ENCODE peak calls at places on chromosome 1, in seven cellular contexts. One of them, this sample, is unnamed. For H3K4me1, the result is how much of the 10 kb centered on the place peaks cover.

GRCh38 chr1:160707171-160708109 is 4.2 kb downstream of the CD48 start:
- DNase-seq in heart left ventricle: no peak
- DNase-seq in mesenchymal stem cell: no peak
- DNase-seq in IMR-90: no peak
- DNase-seq in right cardiac atrium: no peak
- DNase-seq in GM23338: no peak
- DNase-seq in left ventricle myocardium inferior: no peak
- DNase-seq in this sample: peak

GRCh38 chr1:233432916-233433315 is 105.4 kb downstream of the MAP3K21 start:
- DNase-seq in GM23338: no peak
- DNase-seq in right cardiac atrium: no peak
- DNase-seq in left ventricle myocardium inferior: no peak
- DNase-seq in IMR-90: no peak
- DNase-seq in heart left ventricle: no peak
- DNase-seq in mesenchymal stem cell: no peak
- DNase-seq in this sample: no peak

GRCh38 chr1:159800177-159800935 is 1.8 kb upstream of the FCRL6 start:
- DNase-seq in right cardiac atrium: no peak
- DNase-seq in GM23338: no peak
- DNase-seq in heart left ventricle: no peak
- DNase-seq in IMR-90: no peak
- DNase-seq in left ventricle myocardium inferior: no peak
- DNase-seq in mesenchymal stem cell: no peak
- DNase-seq in this sample: no peak

GRCh38 chr1:228445867-228446584 is 29.4 kb upstream of the TRIM17 start:
- DNase-seq in heart left ventricle: peak
- DNase-seq in mesenchymal stem cell: peak
- DNase-seq in IMR-90: peak
- DNase-seq in left ventricle myocardium inferior: no peak
- DNase-seq in right cardiac atrium: peak
- DNase-seq in GM23338: peak
- DNase-seq in this sample: peak

GRCh38 chr1:240672132-240672811 is 60.3 kb upstream of the GREM2 start:
- DNase-seq in mesenchymal stem cell: peak
- DNase-seq in right cardiac atrium: no peak
- DNase-seq in IMR-90: peak
- DNase-seq in left ventricle myocardium inferior: no peak
- DNase-seq in heart left ventricle: no peak
- DNase-seq in GM23338: no peak
- DNase-seq in this sample: no peak

GRCh38 chr1:204974326-204974725 is 68.7 kb upstream of the CNTN2 start:
- DNase-seq in mesenchymal stem cell: no peak
- DNase-seq in right cardiac atrium: no peak
- DNase-seq in GM23338: peak
- DNase-seq in IMR-90: no peak
- DNase-seq in heart left ventricle: no peak
- DNase-seq in left ventricle myocardium inferior: no peak
- DNase-seq in this sample: no peak

GRCh38 chr1:223143760-223144248 is 756 bp upstream of the TLR5 start:
- DNase-seq in mesenchymal stem cell: no peak
- DNase-seq in GM23338: no peak
- DNase-seq in left ventricle myocardium inferior: peak
- DNase-seq in right cardiac atrium: peak
- DNase-seq in heart left ventricle: no peak
- DNase-seq in IMR-90: no peak
- DNase-seq in this sample: peak

GRCh38 chr1:226569879-226570547 is 21.4 kb downstream of the STUM start:
- DNase-seq in heart left ventricle: no peak
- DNase-seq in mesenchymal stem cell: peak
- DNase-seq in left ventricle myocardium inferior: no peak
- DNase-seq in IMR-90: no peak
- DNase-seq in GM23338: peak
- DNase-seq in right cardiac atrium: no peak
- DNase-seq in this sample: no peak

GRCh38 chr1:232678185-232678886 is 48.4 kb upstream of the SIPA1L2 start:
- DNase-seq in IMR-90: peak
- DNase-seq in right cardiac atrium: no peak
- DNase-seq in heart left ventricle: no peak
- DNase-seq in mesenchymal stem cell: no peak
- DNase-seq in GM23338: no peak
- DNase-seq in left ventricle myocardium inferior: no peak
- DNase-seq in this sample: no peak

GRCh38 chr1:202411421-202411820 is 62.9 kb downstream of the PPP1R12B start:
- DNase-seq in mesenchymal stem cell: no peak
- DNase-seq in IMR-90: no peak
- DNase-seq in right cardiac atrium: no peak
- DNase-seq in left ventricle myocardium inferior: no peak
- DNase-seq in GM23338: peak
- DNase-seq in heart left ventricle: no peak
- DNase-seq in this sample: no peak

GRCh38 chr1:246416261-246416660 is 90.8 kb downstream of the SMYD3 start:
- DNase-seq in IMR-90: no peak
- DNase-seq in heart left ventricle: no peak
- DNase-seq in mesenchymal stem cell: no peak
- DNase-seq in right cardiac atrium: no peak
- DNase-seq in GM23338: no peak
- DNase-seq in left ventricle myocardium inferior: no peak
- DNase-seq in this sample: no peak

GRCh38 chr1:197685785-197686184 is 89.5 kb downstream of the DENND1B start:
- DNase-seq in IMR-90: peak
- DNase-seq in mesenchymal stem cell: no peak
- DNase-seq in GM23338: no peak
- DNase-seq in heart left ventricle: no peak
- DNase-seq in left ventricle myocardium inferior: no peak
- DNase-seq in right cardiac atrium: no peak
- DNase-seq in this sample: no peak

GRCh38 chr1:57966340-57966739 is 542.5 kb upstream of the DAB1 start:
- DNase-seq in left ventricle myocardium inferior: no peak
- DNase-seq in right cardiac atrium: no peak
- DNase-seq in GM23338: peak
- DNase-seq in IMR-90: no peak
- DNase-seq in mesenchymal stem cell: no peak
- DNase-seq in heart left ventricle: no peak
- DNase-seq in this sample: no peak

GRCh38 chr1:209988706-209989105 is 50.7 kb downstream of the SYT14 start:
- DNase-seq in heart left ventricle: no peak
- DNase-seq in left ventricle myocardium inferior: no peak
- DNase-seq in right cardiac atrium: no peak
- DNase-seq in IMR-90: no peak
- DNase-seq in GM23338: no peak
- DNase-seq in mesenchymal stem cell: no peak
- DNase-seq in this sample: no peak

GRCh38 chr1:3219005-3219724 is 150.2 kb downstream of the PRDM16 start:
- DNase-seq in GM23338: no peak
- DNase-seq in mesenchymal stem cell: no peak
- DNase-seq in IMR-90: no peak
- DNase-seq in right cardiac atrium: peak
- DNase-seq in heart left ventricle: peak
- DNase-seq in left ventricle myocardium inferior: peak
- DNase-seq in this sample: no peak

GRCh38 chr1:119968068-119968492 is 71.8 kb upstream of the ADAM30 start:
- DNase-seq in IMR-90: peak
- DNase-seq in GM23338: peak
- DNase-seq in left ventricle myocardium inferior: peak
- DNase-seq in heart left ventricle: peak
- DNase-seq in right cardiac atrium: peak
- DNase-seq in mesenchymal stem cell: peak
- DNase-seq in this sample: peak

GRCh38 chr1:164662955-164663354 is 104.0 kb downstream of the PBX1 start:
- DNase-seq in left ventricle myocardium inferior: no peak
- DNase-seq in heart left ventricle: no peak
- DNase-seq in IMR-90: no peak
- DNase-seq in mesenchymal stem cell: no peak
- DNase-seq in GM23338: no peak
- DNase-seq in right cardiac atrium: no peak
- DNase-seq in this sample: no peak

GRCh38 chr1:180117764-180118116 is 36.9 kb upstream of the QSOX1 start:
- DNase-seq in mesenchymal stem cell: peak
- DNase-seq in left ventricle myocardium inferior: no peak
- DNase-seq in IMR-90: peak
- DNase-seq in heart left ventricle: no peak
- DNase-seq in GM23338: no peak
- DNase-seq in right cardiac atrium: peak
- DNase-seq in this sample: no peak

GRCh38 chr1:207389728-207390464 is 64.2 kb upstream of the CR2 start:
- DNase-seq in GM23338: no peak
- DNase-seq in IMR-90: peak
- DNase-seq in heart left ventricle: no peak
- DNase-seq in right cardiac atrium: no peak
- DNase-seq in mesenchymal stem cell: peak
- DNase-seq in left ventricle myocardium inferior: no peak
- DNase-seq in this sample: no peak

GRCh38 chr1:186750250-186750649 is 70.0 kb upstream of the PTGS2 start:
- DNase-seq in GM23338: no peak
- DNase-seq in right cardiac atrium: no peak
- DNase-seq in mesenchymal stem cell: peak
- DNase-seq in heart left ventricle: no peak
- DNase-seq in IMR-90: no peak
- DNase-seq in left ventricle myocardium inferior: no peak
- DNase-seq in this sample: no peak

GRCh38 chr1:242454262-242455051 is 70.0 kb downstream of the PLD5 start:
- DNase-seq in heart left ventricle: no peak
- DNase-seq in left ventricle myocardium inferior: no peak
- DNase-seq in IMR-90: peak
- DNase-seq in mesenchymal stem cell: peak
- DNase-seq in GM23338: peak
- DNase-seq in right cardiac atrium: no peak
- DNase-seq in this sample: peak

GRCh38 chr1:217469983-217470382 is 160.9 kb downstream of the GPATCH2 start:
- DNase-seq in GM23338: no peak
- DNase-seq in right cardiac atrium: no peak
- DNase-seq in left ventricle myocardium inferior: no peak
- DNase-seq in IMR-90: no peak
- DNase-seq in mesenchymal stem cell: no peak
- DNase-seq in heart left ventricle: no peak
- DNase-seq in this sample: no peak

GRCh38 chr1:55896210-55896609 is 681.0 kb upstream of the USP24 start:
- DNase-seq in IMR-90: no peak
- DNase-seq in left ventricle myocardium inferior: no peak
- DNase-seq in mesenchymal stem cell: no peak
- DNase-seq in GM23338: no peak
- DNase-seq in heart left ventricle: no peak
- DNase-seq in right cardiac atrium: no peak
- DNase-seq in this sample: no peak

GRCh38 chr1:186188736-186189135 is 186.3 kb downstream of the TPR start:
- DNase-seq in GM23338: no peak
- DNase-seq in IMR-90: peak
- DNase-seq in heart left ventricle: no peak
- DNase-seq in left ventricle myocardium inferior: no peak
- DNase-seq in mesenchymal stem cell: no peak
- DNase-seq in right cardiac atrium: no peak
- DNase-seq in this sample: no peak

GRCh38 chr1:183515002-183515689 is 42.8 kb downstream of the SMG7 start:
- DNase-seq in GM23338: no peak
- DNase-seq in right cardiac atrium: no peak
- DNase-seq in left ventricle myocardium inferior: no peak
- DNase-seq in heart left ventricle: no peak
- DNase-seq in IMR-90: peak
- DNase-seq in mesenchymal stem cell: peak
- DNase-seq in this sample: no peak

GRCh38 chr1:165109013-165109412 is 247.5 kb downstream of the LMX1A start:
- DNase-seq in mesenchymal stem cell: no peak
- DNase-seq in GM23338: peak
- DNase-seq in left ventricle myocardium inferior: no peak
- DNase-seq in right cardiac atrium: no peak
- DNase-seq in IMR-90: no peak
- DNase-seq in heart left ventricle: no peak
- DNase-seq in this sample: no peak

GRCh38 chr1:173900992-173901391 is 16.1 kb downstream of the SERPINC1 start:
- DNase-seq in GM23338: no peak
- DNase-seq in heart left ventricle: no peak
- DNase-seq in IMR-90: no peak
- DNase-seq in right cardiac atrium: no peak
- DNase-seq in left ventricle myocardium inferior: no peak
- DNase-seq in mesenchymal stem cell: no peak
- DNase-seq in this sample: no peak

GRCh38 chr1:119712342-119713038 is 756 bp downstream of the PHGDH start:
- DNase-seq in right cardiac atrium: peak
- DNase-seq in left ventricle myocardium inferior: peak
- DNase-seq in GM23338: peak
- DNase-seq in mesenchymal stem cell: peak
- DNase-seq in heart left ventricle: peak
- DNase-seq in IMR-90: peak
- DNase-seq in this sample: peak

GRCh38 chr1:214957330-214958137 is 125.0 kb upstream of the KCNK2 start:
- DNase-seq in heart left ventricle: no peak
- DNase-seq in right cardiac atrium: no peak
- DNase-seq in IMR-90: peak
- DNase-seq in left ventricle myocardium inferior: no peak
- DNase-seq in GM23338: no peak
- DNase-seq in mesenchymal stem cell: peak
- DNase-seq in this sample: no peak

GRCh38 chr1:93600663-93601062 is 81.0 kb downstream of the BCAR3 start:
- DNase-seq in right cardiac atrium: peak
- DNase-seq in GM23338: no peak
- DNase-seq in IMR-90: no peak
- DNase-seq in heart left ventricle: no peak
- DNase-seq in mesenchymal stem cell: no peak
- DNase-seq in left ventricle myocardium inferior: no peak
- DNase-seq in this sample: no peak
- H3K4me1 ChIP-seq in right cardiac atrium: under half
- H3K4me1 ChIP-seq in GM23338: under half
- H3K4me1 ChIP-seq in IMR-90: under half
- H3K4me1 ChIP-seq in heart left ventricle: under half
- H3K4me1 ChIP-seq in mesenchymal stem cell: under half
- H3K4me1 ChIP-seq in left ventricle myocardium inferior: half or more
- H3K4me1 ChIP-seq in this sample: under half

GRCh38 chr1:25610822-25611630 is 5.6 kb upstream of the MAN1C1 start:
- DNase-seq in right cardiac atrium: peak
- DNase-seq in heart left ventricle: no peak
- DNase-seq in left ventricle myocardium inferior: no peak
- DNase-seq in mesenchymal stem cell: no peak
- DNase-seq in IMR-90: peak
- DNase-seq in GM23338: no peak
- DNase-seq in this sample: no peak
- H3K4me1 ChIP-seq in right cardiac atrium: under half
- H3K4me1 ChIP-seq in heart left ventricle: under half
- H3K4me1 ChIP-seq in left ventricle myocardium inferior: under half
- H3K4me1 ChIP-seq in mesenchymal stem cell: under half
- H3K4me1 ChIP-seq in IMR-90: under half
- H3K4me1 ChIP-seq in GM23338: under half
- H3K4me1 ChIP-seq in this sample: under half

DNA sequence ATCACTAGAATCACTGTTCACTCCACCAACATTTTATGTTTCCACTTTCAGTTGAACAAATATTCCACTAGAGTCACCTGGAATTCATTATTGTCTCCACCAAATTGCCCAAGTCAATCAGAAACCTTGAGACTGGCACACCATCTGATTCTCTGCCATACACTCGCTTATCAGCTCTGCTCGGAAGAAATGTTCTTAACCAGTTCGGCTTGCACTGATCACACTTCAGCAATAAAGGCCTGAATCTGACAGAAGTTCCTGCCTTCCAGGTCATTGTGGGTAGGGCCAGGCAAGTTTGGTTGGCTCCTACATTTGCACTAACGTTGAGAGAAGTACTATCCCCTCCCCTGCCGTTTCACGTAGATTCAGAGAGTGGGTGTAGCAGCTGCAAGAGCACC is 10.0 kb downstream of the TPM3 start:
- DNase-seq in mesenchymal stem cell: no peak
- DNase-seq in left ventricle myocardium inferior: no peak
- DNase-seq in GM23338: no peak
- DNase-seq in heart left ventricle: no peak
- DNase-seq in right cardiac atrium: no peak
- DNase-seq in IMR-90: no peak
- DNase-seq in this sample: no peak
- H3K4me1 ChIP-seq in mesenchymal stem cell: under half
- H3K4me1 ChIP-seq in left ventricle myocardium inferior: half or more
- H3K4me1 ChIP-seq in GM23338: half or more
- H3K4me1 ChIP-seq in heart left ventricle: under half
- H3K4me1 ChIP-seq in right cardiac atrium: under half
- H3K4me1 ChIP-seq in IMR-90: under half
- H3K4me1 ChIP-seq in this sample: half or more

GRCh38 chr1:157966034-157966671 is 27.3 kb upstream of the KIRREL1 start:
- DNase-seq in IMR-90: peak
- DNase-seq in mesenchymal stem cell: peak
- DNase-seq in GM23338: peak
- DNase-seq in right cardiac atrium: no peak
- DNase-seq in heart left ventricle: no peak
- DNase-seq in left ventricle myocardium inferior: no peak
- DNase-seq in this sample: no peak
- H3K4me1 ChIP-seq in IMR-90: under half
- H3K4me1 ChIP-seq in mesenchymal stem cell: under half
- H3K4me1 ChIP-seq in GM23338: under half
- H3K4me1 ChIP-seq in right cardiac atrium: under half
- H3K4me1 ChIP-seq in heart left ventricle: under half
- H3K4me1 ChIP-seq in left ventricle myocardium inferior: under half
- H3K4me1 ChIP-seq in this sample: under half

This sample was measured in CD4-positive, CD25-positive, alpha-beta regulatory T cell.